ENCODE peak calls at places on chromosomes 13 and 19, in seven cellular contexts. U, C, V, A, J, T and S are unnamed samples.

GRCh38 chr13:85503797-85504196 is 295.4 kb downstream of the SLITRK6 start:
- DNase-seq in U (no peak), C (no peak), V (no peak), A (no peak), J (no peak), T (no peak), S (no peak)

GRCh38 chr13:31627097-31627496 is 112.2 kb upstream of the RXFP2 start:
- DNase-seq in U (no peak), C (no peak), V (no peak), A (no peak), J (no peak), T (no peak), S (no peak)

GRCh38 chr19:5250127-5250659 is 90.4 kb downstream of the PTPRS start:
- DNase-seq in U (no peak), C (no peak), V (no peak), A (no peak), J (no peak), T (no peak), S (no peak)

GRCh38 chr13:51923983-51924539 is 62.3 kb downstream of the CCDC70 start:
- DNase-seq in U (peak), C (no peak), V (no peak), A (no peak), J (peak), T (no peak), S (no peak)

GRCh38 chr13:72180253-72180952 is 313.4 kb upstream of the DACH1 start:
- DNase-seq in U (no peak), C (no peak), V (no peak), A (no peak), J (peak), T (no peak), S (no peak)

GRCh38 chr19:3945838-3946237 is 13.0 kb downstream of the NMRK2 start:
- DNase-seq in U (no peak), C (no peak), V (no peak), A (no peak), J (no peak), T (no peak), S (no peak)

GRCh38 chr19:15201374-15202023 is 704 bp upstream of the NOTCH3 start:
- DNase-seq in U (no peak), C (no peak), V (no peak), A (no peak), J (no peak), T (no peak), S (no peak)

GRCh38 chr13:36344173-36344572 is 2.0 kb downstream of the SPART start:
- DNase-seq in U (no peak), C (no peak), V (no peak), A (no peak), J (no peak), T (no peak), S (no peak)

GRCh38 chr19:32910874-32911273 is 41.3 kb upstream of the SLC7A9 start:
- DNase-seq in U (no peak), C (no peak), V (no peak), A (no peak), J (no peak), T (no peak), S (no peak)

GRCh38 chr19:49057636-49058234 is at the start of gene CGB7:
- DNase-seq in U (peak), C (peak), V (no peak), A (peak), J (peak), T (no peak), S (peak)

GRCh38 chr19:56543776-56544175 is 5.0 kb downstream of the ZFP28 start:
- DNase-seq in U (no peak), C (no peak), V (no peak), A (no peak), J (no peak), T (no peak), S (no peak)

GRCh38 chr19:40705362-40705651 is 11.4 kb downstream of the COQ8B start:
- DNase-seq in U (no peak), C (no peak), V (no peak), A (no peak), J (no peak), T (no peak), S (no peak)